ENCODE peak calls at places on chromosomes 16 and 17, in six cellular contexts. G is GM12878, Q is SK-N-SH, D is K562, E is H1, K is HepG2. M is an unnamed sample.

GRCh38 chr17:64679710-64680216 is 17.7 kb upstream of the SMURF2 start:
- DNase-seq in G (no peak), Q (no peak), D (no peak), E (no peak), K (peak), M (no peak)

GRCh38 chr17:59145571-59146096 is 9.4 kb downstream of the SKA2 start:
- DNase-seq in G (no peak), Q (no peak), D (no peak), E (no peak), K (peak), M (no peak)

GRCh38 chr16:12145918-12146317 is 169.4 kb downstream of the SNX29 start:
- DNase-seq in G (no peak), Q (no peak), D (no peak), E (no peak), K (no peak), M (no peak)

GRCh38 chr17:79777166-79777843 is 643 bp upstream of the CBX2 start:
- DNase-seq in G (no peak), Q (no peak), D (peak), E (no peak), K (peak), M (peak)

GRCh38 chr16:19294156-19294649 is 8.7 kb downstream of the CLEC19A start:
- DNase-seq in G (peak), Q (no peak), D (no peak), E (no peak), K (no peak), M (peak)

GRCh38 chr17:83053779-83054451 is 25.5 kb upstream of the METRNL start:
- DNase-seq in G (no peak), Q (no peak), D (no peak), E (no peak), K (no peak), M (peak)

GRCh38 chr17:48470388-48471034 is 40.5 kb upstream of the SKAP1 start:
- DNase-seq in G (no peak), Q (no peak), D (no peak), E (no peak), K (no peak), M (no peak)

GRCh38 chr16:85759631-85760419 is 8.9 kb upstream of the C16orf74 start:
- DNase-seq in G (no peak), Q (no peak), D (peak), E (no peak), K (no peak), M (no peak)

GRCh38 chr16:3007957-3008748 is 4.6 kb upstream of the CLDN9 start:
- DNase-seq in G (no peak), Q (no peak), D (peak), E (peak), K (no peak), M (peak)

GRCh38 chr17:41711669-41712400 is at the start of gene GAST:
- DNase-seq in G (no peak), Q (no peak), D (no peak), E (no peak), K (no peak), M (no peak)

GRCh38 chr17:27180322-27180721 is 113.6 kb upstream of the WSB1 start:
- DNase-seq in G (no peak), Q (no peak), D (no peak), E (no peak), K (no peak), M (no peak)

GRCh38 chr17:70373369-70373768 is 204.0 kb downstream of the KCNJ2 start:
- DNase-seq in G (no peak), Q (no peak), D (no peak), E (no peak), K (no peak), M (no peak)
- TF ChIP-seq GABPA in G (no peak), Q (no peak), D (no peak), E (no peak), K (no peak), M (no peak)

GRCh38 chr16:88772871-88773811 is 11.9 kb downstream of the PIEZO1 start:
- DNase-seq in G (no peak), Q (no peak), D (peak), E (no peak), K (no peak), M (no peak)
- TF ChIP-seq GABPA in G (no peak), Q (no peak), D (no peak), E (no peak), K (no peak), M (no peak)

GRCh38 chr17:57874434-57875108 is 24.7 kb upstream of the MRPS23 start:
- DNase-seq in G (no peak), Q (peak), D (no peak), E (peak), K (no peak), M (peak)
- TF ChIP-seq GABPA in G (no peak), Q (peak), D (no peak), E (peak), K (no peak), M (no peak)

GRCh38 chr17:81513669-81514484 is 1.3 kb upstream of the ACTG1 start:
- DNase-seq in G (no peak), Q (no peak), D (peak), E (no peak), K (peak), M (peak)

GRCh38 chr17:81514485-81514734 is 1.8 kb upstream of the ACTG1 start:
- DNase-seq in G (no peak), Q (no peak), D (no peak), E (no peak), K (no peak), M (no peak)

GRCh38 chr17:81516439-81516838 is 3.8 kb upstream of the ACTG1 start:
- DNase-seq in G (no peak), Q (no peak), D (no peak), E (no peak), K (no peak), M (no peak)

GRCh38 chr17:81515530-81516041 is 3.0 kb upstream of the ACTG1 start:
- DNase-seq in G (no peak), Q (peak), D (no peak), E (no peak), K (no peak), M (no peak)

DNA sequence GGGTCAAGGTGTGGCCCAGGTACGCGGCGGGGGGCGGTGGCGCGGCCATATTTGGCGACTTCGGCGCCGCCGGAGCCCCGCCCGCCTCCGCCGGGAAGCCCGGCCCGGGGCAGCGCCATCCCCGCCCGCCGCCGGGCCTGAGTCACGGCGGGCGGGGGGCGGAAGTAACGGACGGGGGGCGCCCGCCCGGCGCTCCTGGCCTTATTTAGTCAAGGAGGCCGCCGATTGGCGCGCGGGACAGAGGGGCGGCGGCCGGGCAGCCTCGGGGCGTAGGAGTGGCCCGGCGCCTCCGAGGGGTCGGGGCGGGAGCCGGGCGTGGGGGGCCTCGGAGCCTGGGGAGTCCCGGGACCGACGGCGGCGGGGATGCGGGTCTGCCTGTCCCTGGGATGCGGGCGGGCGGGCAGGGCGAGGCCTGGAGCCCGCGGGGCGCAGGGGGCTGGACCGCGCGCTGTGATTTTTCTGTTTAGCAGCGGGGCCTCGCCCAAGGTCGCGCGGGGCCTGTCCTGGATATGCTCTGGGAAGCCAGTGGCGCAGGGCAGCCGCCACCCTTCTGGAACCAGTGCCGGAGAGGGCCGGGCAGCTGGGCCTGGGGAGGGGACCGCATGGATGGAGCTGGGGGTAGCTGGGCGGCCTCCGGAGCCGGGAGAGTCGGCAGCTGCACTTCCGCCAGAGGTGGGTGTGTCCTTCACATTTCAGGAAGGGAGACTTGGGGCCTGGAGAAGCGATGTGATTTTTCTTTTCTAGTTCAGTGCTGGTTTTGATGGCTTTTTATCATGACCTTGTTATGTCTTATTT is 2.3 kb upstream of the ACTG1 start:
- DNase-seq in G (no peak), Q (peak), D (peak), E (no peak), K (peak), M (no peak)
- TF ChIP-seq GABPA in G (no peak), Q (peak), D (peak), E (peak), K (peak), M (no peak)

GRCh38 chr17:6041261-6041660 is 28.9 kb upstream of the WSCD1 start:
- DNase-seq in G (no peak), Q (no peak), D (no peak), E (no peak), K (no peak), M (no peak)

GRCh38 chr17:6040473-6040872 is 29.7 kb upstream of the WSCD1 start:
- DNase-seq in G (no peak), Q (no peak), D (no peak), E (no peak), K (no peak), M (no peak)

DNA sequence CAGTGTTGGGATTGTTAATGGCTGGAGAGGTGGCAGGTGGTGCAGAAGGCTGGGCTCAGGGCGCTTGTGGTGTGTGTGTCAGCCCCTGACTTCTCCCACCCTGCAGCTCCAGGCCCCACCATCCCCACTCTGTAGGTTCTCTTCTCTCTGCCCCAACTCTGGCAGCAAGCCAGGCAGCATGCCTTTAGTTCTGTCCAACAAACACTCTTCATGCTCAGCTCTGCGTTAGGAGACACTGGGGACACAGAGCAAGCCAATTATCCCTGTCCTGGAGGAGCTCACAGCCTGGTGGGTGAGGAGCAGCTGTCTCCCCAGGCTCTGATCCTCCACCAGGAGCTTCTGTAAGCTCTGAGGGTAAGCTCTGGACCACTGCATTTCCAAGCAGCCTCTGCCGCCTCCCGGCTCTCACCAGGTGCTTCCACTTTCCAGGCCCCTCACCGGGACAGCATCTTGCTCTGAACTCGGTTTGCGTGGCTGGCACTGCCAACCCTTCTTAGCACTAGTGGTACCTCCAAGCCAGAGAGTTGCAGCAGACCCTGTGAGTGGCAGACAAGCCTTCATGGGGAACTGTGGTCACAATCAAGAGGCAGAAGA is 34.3 kb upstream of the WSCD1 start:
- DNase-seq in G (no peak), Q (no peak), D (no peak), E (no peak), K (no peak), M (no peak)
- TF ChIP-seq GABPA in G (no peak), Q (no peak), D (no peak), E (no peak), K (no peak), M (no peak)

M was measured in HL-60.